ENCODE peak calls at places on chromosomes 4 and X, in five cellular contexts. One of them, this sample, is unnamed. For H3K4me1, the result is how much of the 10 kb centered on the place peaks cover.

GRCh38 chr4:147765121-147765521 is 33.2 kb downstream of the ARHGAP10 start:
- DNase-seq in HepG2: no peak
- DNase-seq in GM12878: no peak
- DNase-seq in K562: no peak
- DNase-seq in A549: no peak
- DNase-seq in this sample: no peak

GRCh38 chr4:10730019-10730418 is 45.5 kb upstream of the CLNK start:
- DNase-seq in A549: no peak
- DNase-seq in HepG2: no peak
- DNase-seq in GM12878: peak
- DNase-seq in K562: no peak
- DNase-seq in this sample: no peak

GRCh38 chr4:88054909-88055308 is 47.5 kb downstream of the PKD2 start:
- DNase-seq in GM12878: no peak
- DNase-seq in A549: peak
- DNase-seq in K562: peak
- DNase-seq in HepG2: peak
- DNase-seq in this sample: peak

GRCh38 chr4:101355767-101356702 is 8.7 kb upstream of the PPP3CA start:
- DNase-seq in GM12878: no peak
- DNase-seq in A549: peak
- DNase-seq in HepG2: peak
- DNase-seq in K562: no peak
- DNase-seq in this sample: no peak

GRCh38 chrX:19569121-19569805 is 54.0 kb upstream of the MAP3K15 start:
- DNase-seq in HepG2: peak
- DNase-seq in A549: no peak
- DNase-seq in K562: no peak
- DNase-seq in GM12878: no peak
- DNase-seq in this sample: no peak

GRCh38 chrX:6210230-6210629 is 18.4 kb downstream of the NLGN4X start:
- DNase-seq in A549: no peak
- DNase-seq in HepG2: no peak
- DNase-seq in K562: no peak
- DNase-seq in GM12878: no peak
- DNase-seq in this sample: no peak

GRCh38 chr4:40875507-40876150 is 125.9 kb downstream of the NSUN7 start:
- DNase-seq in GM12878: no peak
- DNase-seq in K562: no peak
- DNase-seq in HepG2: no peak
- DNase-seq in A549: no peak
- DNase-seq in this sample: no peak

GRCh38 chrX:118763489-118763888 is 36.1 kb downstream of the IL13RA1 start:
- DNase-seq in A549: no peak
- DNase-seq in K562: no peak
- DNase-seq in HepG2: no peak
- DNase-seq in GM12878: no peak
- DNase-seq in this sample: no peak

GRCh38 chrX:79975605-79976004 is 38.9 kb upstream of the TBX22 start:
- DNase-seq in HepG2: no peak
- DNase-seq in GM12878: no peak
- DNase-seq in A549: no peak
- DNase-seq in K562: no peak
- DNase-seq in this sample: no peak

GRCh38 chrX:9537781-9538180 is 72.9 kb downstream of the TBL1X start:
- DNase-seq in GM12878: no peak
- DNase-seq in K562: no peak
- DNase-seq in A549: no peak
- DNase-seq in HepG2: no peak
- DNase-seq in this sample: no peak

GRCh38 chr4:95061220-95061619 is 303.5 kb downstream of the BMPR1B start:
- DNase-seq in HepG2: no peak
- DNase-seq in K562: no peak
- DNase-seq in A549: no peak
- DNase-seq in GM12878: no peak
- DNase-seq in this sample: peak

GRCh38 chr4:185792384-185793146 is 19.4 kb downstream of the SORBS2 start:
- DNase-seq in HepG2: peak
- DNase-seq in K562: no peak
- DNase-seq in GM12878: no peak
- DNase-seq in A549: peak
- DNase-seq in this sample: no peak

GRCh38 chr4:118012142-118012541 is 22.1 kb upstream of the NDST3 start:
- DNase-seq in GM12878: no peak
- DNase-seq in A549: no peak
- DNase-seq in HepG2: no peak
- DNase-seq in K562: no peak
- DNase-seq in this sample: peak

GRCh38 chr4:165630671-165631070 is 242.4 kb upstream of the TLL1 start:
- DNase-seq in GM12878: no peak
- DNase-seq in A549: no peak
- DNase-seq in K562: no peak
- DNase-seq in HepG2: no peak
- DNase-seq in this sample: no peak

GRCh38 chr4:21290562-21290961 is 590.3 kb downstream of the PACRGL start:
- DNase-seq in HepG2: no peak
- DNase-seq in A549: no peak
- DNase-seq in K562: no peak
- DNase-seq in GM12878: no peak
- DNase-seq in this sample: no peak

GRCh38 chrX:67346225-67346624 is 197.6 kb upstream of the AR start:
- DNase-seq in GM12878: no peak
- DNase-seq in HepG2: no peak
- DNase-seq in K562: no peak
- DNase-seq in A549: no peak
- DNase-seq in this sample: no peak

GRCh38 chr4:134636332-134637055 is 434.9 kb upstream of the PABPC4L start:
- DNase-seq in HepG2: no peak
- DNase-seq in A549: no peak
- DNase-seq in K562: no peak
- DNase-seq in GM12878: no peak
- DNase-seq in this sample: no peak

GRCh38 chrX:97936296-97936695 is 1052.6 kb downstream of the RPA4 start:
- DNase-seq in HepG2: no peak
- DNase-seq in A549: no peak
- DNase-seq in GM12878: no peak
- DNase-seq in K562: no peak
- DNase-seq in this sample: no peak

GRCh38 chr4:73856518-73856917 is 3.4 kb downstream of the PF4V1 start:
- DNase-seq in A549: peak
- DNase-seq in GM12878: no peak
- DNase-seq in HepG2: peak
- DNase-seq in K562: no peak
- DNase-seq in this sample: no peak

GRCh38 chrX:21725498-21725897 is 32.4 kb downstream of the SMPX start:
- DNase-seq in K562: peak
- DNase-seq in A549: peak
- DNase-seq in HepG2: peak
- DNase-seq in GM12878: no peak
- DNase-seq in this sample: peak

GRCh38 chr4:98491862-98492554 is 166.4 kb downstream of the TSPAN5 start:
- DNase-seq in K562: no peak
- DNase-seq in GM12878: no peak
- DNase-seq in HepG2: no peak
- DNase-seq in A549: no peak
- DNase-seq in this sample: peak

GRCh38 chrX:111568356-111568755 is 56.9 kb downstream of the SERTM2 start:
- DNase-seq in A549: peak
- DNase-seq in GM12878: no peak
- DNase-seq in K562: peak
- DNase-seq in HepG2: peak
- DNase-seq in this sample: peak

DNA sequence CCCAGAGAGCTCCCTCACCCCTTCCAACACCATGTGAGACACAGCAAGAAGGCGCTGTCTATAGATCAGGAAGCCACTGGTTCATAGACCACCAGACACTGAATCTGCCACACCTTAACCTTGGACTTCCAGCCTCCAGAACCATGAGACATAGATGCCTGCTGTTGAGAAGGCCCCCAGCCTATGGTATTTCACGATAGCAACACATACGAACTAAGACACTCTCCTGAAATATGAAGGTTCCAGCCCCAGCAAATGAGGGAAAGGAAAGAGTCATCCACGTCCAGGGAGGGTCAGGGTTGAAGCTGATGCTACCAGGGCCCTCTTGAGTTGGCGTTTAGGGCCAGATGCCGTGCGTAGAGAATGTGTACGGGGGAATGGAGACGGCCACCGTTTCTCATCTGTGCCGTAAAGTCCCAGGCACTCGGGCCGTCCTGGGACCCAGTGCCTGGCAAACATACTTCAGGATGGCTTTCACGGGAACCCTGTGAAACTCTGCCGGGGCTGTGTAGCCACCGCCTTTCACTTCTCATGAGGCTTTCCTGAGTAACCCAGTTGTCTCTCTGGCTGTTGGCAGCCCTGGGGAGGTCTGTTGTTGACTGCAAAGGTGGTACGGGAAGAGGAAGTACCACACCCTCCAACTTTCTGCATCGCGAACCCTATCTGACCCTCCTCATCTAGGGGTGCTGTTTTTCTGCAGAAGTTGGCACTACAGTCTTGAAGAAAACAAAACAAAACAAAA is 17.7 kb upstream of the P2RY8 start:
- DNase-seq in K562: no peak
- DNase-seq in A549: no peak
- DNase-seq in GM12878: no peak
- DNase-seq in HepG2: no peak
- DNase-seq in this sample: no peak
- TF ChIP-seq JUNB in K562: no peak
- TF ChIP-seq JUNB in A549: no peak
- TF ChIP-seq JUNB in GM12878: no peak
- TF ChIP-seq JUNB in HepG2: no peak
- TF ChIP-seq JUNB in this sample: no peak

GRCh38 chr4:7907142-7907541 is 32.5 kb downstream of the AFAP1 start:
- DNase-seq in GM12878: no peak
- DNase-seq in K562: no peak
- DNase-seq in A549: no peak
- DNase-seq in HepG2: peak
- DNase-seq in this sample: no peak
- H3K4me1 ChIP-seq in GM12878: under half
- H3K4me1 ChIP-seq in K562: under half
- H3K4me1 ChIP-seq in A549: half or more
- H3K4me1 ChIP-seq in HepG2: under half
- H3K4me1 ChIP-seq in this sample: half or more

GRCh38 chr4:1113311-1114009 is at the start of gene RNF212:
- DNase-seq in HepG2: no peak
- DNase-seq in GM12878: no peak
- DNase-seq in K562: no peak
- DNase-seq in A549: peak
- DNase-seq in this sample: peak
- TF ChIP-seq JUNB in HepG2: no peak
- TF ChIP-seq JUNB in GM12878: no peak
- TF ChIP-seq JUNB in K562: no peak
- TF ChIP-seq JUNB in A549: no peak
- TF ChIP-seq JUNB in this sample: no peak

GRCh38 chr4:142404191-142404611 is 441.9 kb downstream of the INPP4B start:
- DNase-seq in HepG2: no peak
- DNase-seq in A549: peak
- DNase-seq in K562: no peak
- DNase-seq in GM12878: no peak
- DNase-seq in this sample: no peak

GRCh38 chr4:142407569-142407968 is 438.5 kb downstream of the INPP4B start:
- DNase-seq in GM12878: no peak
- DNase-seq in HepG2: no peak
- DNase-seq in A549: peak
- DNase-seq in K562: no peak
- DNase-seq in this sample: peak

GRCh38 chr4:142405021-142405991 is 440.8 kb downstream of the INPP4B start:
- DNase-seq in GM12878: peak
- DNase-seq in HepG2: no peak
- DNase-seq in K562: no peak
- DNase-seq in A549: peak
- DNase-seq in this sample: peak

GRCh38 chr4:142406917-142407501 is 439.1 kb downstream of the INPP4B start:
- DNase-seq in A549: no peak
- DNase-seq in HepG2: no peak
- DNase-seq in GM12878: no peak
- DNase-seq in K562: no peak
- DNase-seq in this sample: no peak

GRCh38 chr4:142406051-142406549 is 440.0 kb downstream of the INPP4B start:
- DNase-seq in A549: peak
- DNase-seq in K562: no peak
- DNase-seq in GM12878: peak
- DNase-seq in HepG2: no peak
- DNase-seq in this sample: peak
- H3K4me1 ChIP-seq in A549: half or more
- H3K4me1 ChIP-seq in K562: under half
- H3K4me1 ChIP-seq in GM12878: under half
- H3K4me1 ChIP-seq in HepG2: under half
- H3K4me1 ChIP-seq in this sample: under half

GRCh38 chr4:850323-850945 is 24.5 kb upstream of the CPLX1 start:
- DNase-seq in HepG2: no peak
- DNase-seq in A549: no peak
- DNase-seq in K562: no peak
- DNase-seq in GM12878: no peak
- DNase-seq in this sample: no peak
- TF ChIP-seq JUNB in HepG2: no peak
- TF ChIP-seq JUNB in A549: no peak
- TF ChIP-seq JUNB in K562: no peak
- TF ChIP-seq JUNB in GM12878: no peak
- TF ChIP-seq JUNB in this sample: no peak